ENCODE peak calls at places on chromosomes 4 and X, in seven cellular contexts. S is cerebellum, O is suprapubic skin, K is nucleus accumbens, B is GM12865, C is mucosa of gallbladder, A is HEK293T. T is an unnamed sample.

GRCh38 chr4:5912614-5913019 is 19.7 kb upstream of the CRMP1 start:
- DNase-seq in O (no peak), C (no peak), A (no peak), S (no peak), K (no peak), B (peak), T (no peak)

GRCh38 chrX:108090474-108091265 is 672 bp downstream of the PSMD10 start:
- DNase-seq in B (peak), C (no peak), S (peak), O (no peak), A (no peak), K (no peak), T (no peak)

GRCh38 chrX:125198546-125198945 is 121.1 kb upstream of the TEX13C start:
- DNase-seq in A (no peak), K (no peak), S (no peak), O (no peak), C (no peak), B (no peak), T (no peak)

GRCh38 chrX:9873952-9874351 is 87.7 kb downstream of the SHROOM2 start:
- DNase-seq in B (peak), K (peak), C (peak), O (no peak), S (peak), A (peak), T (no peak)

GRCh38 chr4:106763044-106763443 is 273.1 kb downstream of the DKK2 start:
- DNase-seq in S (peak), B (no peak), K (no peak), O (no peak), C (no peak), A (peak), T (no peak)

GRCh38 chrX:68429216-68429615 is 4.1 kb downstream of the OPHN1 start:
- DNase-seq in A (no peak), S (no peak), B (no peak), C (no peak), K (no peak), O (no peak), T (no peak)

GRCh38 chrX:147550217-147550616 is 361.5 kb upstream of the FMR1 start:
- DNase-seq in K (no peak), A (peak), C (no peak), O (no peak), S (no peak), B (peak), T (no peak)

GRCh38 chr4:77021614-77022089 is 54.1 kb downstream of the CCNI start:
- DNase-seq in K (no peak), C (peak), B (no peak), O (no peak), A (no peak), S (no peak), T (no peak)

GRCh38 chrX:17553451-17553850 is 178.5 kb downstream of the NHS start:
- DNase-seq in A (no peak), O (no peak), K (no peak), C (no peak), S (no peak), B (no peak), T (no peak)

GRCh38 chr4:95505801-95506200 is 43.0 kb downstream of the UNC5C start:
- DNase-seq in K (no peak), A (no peak), C (no peak), B (no peak), S (no peak), O (no peak), T (no peak)

GRCh38 chr4:40909363-40909876 is 159.7 kb downstream of the NSUN7 start:
- DNase-seq in B (no peak), C (no peak), K (no peak), A (no peak), O (no peak), S (no peak), T (no peak)

GRCh38 chrX:41759817-41760216 is 35.8 kb downstream of the GPR82 start:
- DNase-seq in O (no peak), B (peak), C (no peak), S (no peak), K (no peak), A (peak), T (no peak)

GRCh38 chrX:40877869-40878268 is 142.5 kb upstream of the MED14 start:
- DNase-seq in K (no peak), C (no peak), B (peak), S (no peak), O (no peak), A (no peak), T (no peak)

GRCh38 chr4:166594326-166594946 is 639.9 kb downstream of the SPOCK3 start:
- DNase-seq in A (peak), B (peak), S (peak), O (no peak), K (no peak), C (peak), T (no peak)

GRCh38 chr4:41177016-41177415 is 37.3 kb downstream of the APBB2 start:
- DNase-seq in C (no peak), K (no peak), A (no peak), S (no peak), O (no peak), B (no peak), T (no peak)

GRCh38 chrX:107629533-107629909 is 1.2 kb downstream of the PRPS1 start:
- DNase-seq in A (peak), O (no peak), C (no peak), S (peak), B (peak), K (no peak), T (no peak)

GRCh38 chrX:150269613-150270254 is 93.4 kb upstream of the MAMLD1 start:
- DNase-seq in S (no peak), B (no peak), O (no peak), K (no peak), A (no peak), C (peak), T (no peak)

GRCh38 chr4:90027565-90027964 is 99.6 kb upstream of the CCSER1 start:
- DNase-seq in K (no peak), B (peak), S (no peak), A (no peak), C (no peak), O (no peak), T (no peak)

GRCh38 chrX:129523076-129524055 is at the start of gene SMARCA1:
- DNase-seq in C (peak), O (peak), K (peak), A (peak), B (no peak), S (peak), T (no peak)

GRCh38 chr4:65799513-65799912 is 129.2 kb upstream of the EPHA5 start:
- DNase-seq in C (no peak), O (no peak), S (no peak), B (no peak), K (no peak), A (no peak), T (no peak)

GRCh38 chr4:53786632-53787031 is 195.3 kb upstream of the LNX1 start:
- DNase-seq in B (no peak), C (peak), O (no peak), A (no peak), K (no peak), S (no peak), T (no peak)

GRCh38 chr4:153725811-153726154 is 34.0 kb downstream of the RNF175 start:
- DNase-seq in C (no peak), S (no peak), A (no peak), O (no peak), K (no peak), B (no peak), T (no peak)

GRCh38 chr4:1990348-1990645 is 18.5 kb downstream of the NELFA start:
- DNase-seq in B (no peak), A (no peak), S (no peak), K (no peak), O (peak), C (no peak), T (no peak)

GRCh38 chr4:106266201-106266600 is 49.8 kb downstream of the TBCK start:
- DNase-seq in O (no peak), B (peak), S (no peak), C (no peak), A (peak), K (no peak), T (no peak)

GRCh38 chr4:70705856-70706461 is 15.8 kb upstream of the RUFY3 start:
- DNase-seq in O (no peak), K (no peak), B (no peak), S (no peak), C (no peak), A (peak), T (no peak)

GRCh38 chr4:44495136-44495535 is 46.5 kb upstream of the KCTD8 start:
- DNase-seq in A (no peak), K (no peak), C (no peak), B (no peak), O (no peak), S (no peak), T (no peak)